ENCODE peak calls at places on chromosomes 13 and 19, in ten cellular contexts. M, B, Z, Y, T, I, V, U, G and E are unnamed samples.

GRCh38 chr13:20126460-20127262 is 34.2 kb downstream of the GJA3 start:
- DNase-seq in M (peak; percentile 32), B (no peak), Z (no peak), Y (no peak), T (no peak), I (no peak), V (peak; percentile 78), U (no peak), G (no peak), E (no peak)

GRCh38 chr13:28329395-28330158 is 165.4 kb downstream of the FLT1 start:
- DNase-seq in M (no peak), B (peak; percentile 97), Z (no peak), Y (no peak), T (peak; percentile 58), I (no peak), V (no peak), U (no peak), G (no peak), E (peak; percentile 99)

GRCh38 chr19:7109678-7110289 is 40.3 kb downstream of the ZNF557 start:
- DNase-seq in M (no peak), B (peak; percentile 3), Z (no peak), Y (no peak), T (no peak), I (no peak), V (no peak), U (peak; percentile 59), G (no peak), E (no peak)

GRCh38 chr19:42286349-42287016 is 15.4 kb upstream of the PRR19 start:
- DNase-seq in M (peak; percentile 57), B (no peak), Z (peak; percentile 70), Y (peak; percentile 79), T (no peak), I (no peak), V (no peak), U (no peak), G (no peak), E (peak; percentile 57)

GRCh38 chr13:21458457-21458815 is 667 bp downstream of the ZDHHC20 start:
- DNase-seq in M (peak; percentile 35), B (no peak), Z (peak; percentile 71), Y (peak; percentile 63), T (peak; percentile 76), I (no peak), V (peak; percentile 53), U (no peak), G (peak; percentile 55), E (peak; percentile 25)

GRCh38 chr19:23526302-23526701 is 131.0 kb upstream of the ZNF91 start:
- DNase-seq in M (no peak), B (no peak), Z (no peak), Y (no peak), T (no peak), I (no peak), V (no peak), U (no peak), G (no peak), E (no peak)

GRCh38 chr13:36090592-36090991 is 40.6 kb downstream of the DCLK1 start:
- DNase-seq in M (no peak), B (peak; percentile 68), Z (no peak), Y (no peak), T (no peak), I (no peak), V (no peak), U (no peak), G (no peak), E (no peak)

GRCh38 chr13:111206148-111206547 is 91.0 kb downstream of the ARHGEF7 start:
- DNase-seq in M (no peak), B (no peak), Z (no peak), Y (no peak), T (no peak), I (no peak), V (no peak), U (no peak), G (no peak), E (no peak)

GRCh38 chr19:46529622-46530451 is 34.2 kb upstream of the PNMA8B start:
- DNase-seq in M (peak; percentile 73), B (peak; percentile 43), Z (peak; percentile 69), Y (peak; percentile 65), T (peak; percentile 86), I (no peak), V (peak; percentile 66), U (no peak), G (peak; percentile 70), E (peak; percentile 55)

GRCh38 chr13:99086869-99087129 is 108.9 kb upstream of the DOCK9 start:
- DNase-seq in M (no peak), B (no peak), Z (no peak), Y (no peak), T (peak; percentile 69), I (no peak), V (no peak), U (no peak), G (peak; percentile 40), E (peak; percentile 41)

GRCh38 chr13:99087954-99088491 is 110.2 kb upstream of the DOCK9 start:
- DNase-seq in M (no peak), B (no peak), Z (no peak), Y (peak; percentile 35), T (no peak), I (no peak), V (peak; percentile 62), U (no peak), G (no peak), E (no peak)

GRCh38 chr13:99085846-99086148 is 107.9 kb upstream of the DOCK9 start:
- DNase-seq in M (no peak), B (no peak), Z (no peak), Y (no peak), T (no peak), I (no peak), V (no peak), U (no peak), G (peak; percentile 24), E (no peak)

GRCh38 chr13:99086149-99086868 is 108.4 kb upstream of the DOCK9 start:
- DNase-seq in M (peak; percentile 58), B (peak; percentile 32), Z (peak; percentile 62), Y (peak; percentile 72), T (peak; percentile 76), I (no peak), V (peak; percentile 77), U (no peak), G (peak; percentile 64), E (peak; percentile 42)

DNA sequence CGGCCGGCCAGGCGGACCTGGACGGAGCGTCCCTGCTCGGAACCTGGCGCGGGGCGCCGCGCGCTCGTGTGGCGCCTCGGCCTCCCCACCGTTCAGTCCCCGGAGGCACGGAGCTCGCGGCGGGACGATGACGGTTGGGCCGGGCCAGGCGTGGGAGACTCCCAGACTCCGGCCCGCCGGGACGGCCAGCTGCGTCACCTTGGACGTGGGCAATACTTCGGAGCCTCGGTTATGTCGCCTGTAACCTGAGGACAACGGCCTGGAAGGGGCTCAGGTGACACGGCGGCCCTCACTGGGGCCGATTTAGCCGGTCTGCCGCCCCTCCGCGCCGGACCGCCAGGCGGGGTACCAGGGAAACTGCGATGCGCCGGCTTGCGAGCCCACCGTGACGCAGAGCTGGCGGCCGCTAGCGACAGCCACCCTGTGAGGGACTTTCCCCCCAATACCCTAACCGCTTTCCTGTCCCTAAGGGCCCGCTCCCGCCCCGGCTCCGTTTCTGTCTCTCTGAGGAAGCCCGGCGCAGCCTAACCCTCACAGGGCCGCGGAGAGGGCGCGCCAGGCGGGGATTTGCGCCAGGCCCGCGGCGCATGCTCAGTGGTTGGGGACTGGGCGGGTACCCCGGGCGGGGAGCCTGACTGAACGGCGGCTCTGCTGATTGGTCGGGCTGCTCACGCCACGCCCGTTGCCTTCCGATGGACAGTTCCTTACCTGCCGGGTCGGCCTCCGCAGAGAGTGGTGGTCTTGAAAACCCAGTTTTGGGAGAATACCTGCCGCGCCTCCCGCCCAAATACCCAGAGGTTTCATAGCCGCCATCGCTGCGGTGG is 109.5 kb upstream of the DOCK9 start:
- DNase-seq in M (peak; percentile 92), B (peak; percentile 73), Z (peak; percentile 93), Y (peak; percentile 88), T (peak; percentile 92), I (peak; percentile 21), V (peak; percentile 94), U (peak; percentile 80), G (peak; percentile 98), E (peak; percentile 88)
- H3K27ac ChIP-seq in M (peak overlapping the region; percentile 94), B (peak overlapping the region; percentile 52), Z (peak overlapping the region; percentile 95), Y (peak overlapping the region; percentile 84), T (peak overlapping the region; percentile 93), I (peak overlapping the region; percentile 98), V (peak overlapping the region; percentile 63), U (no peak overlapping the region), G (peak overlapping the region; percentile 94), E (peak overlapping the region; percentile 20)

GRCh38 chr13:77002590-77003190 is 10.8 kb downstream of the CLN5 start:
- DNase-seq in M (no peak), B (no peak), Z (no peak), Y (peak; percentile 30), T (no peak), I (no peak), V (peak; percentile 28), U (no peak), G (peak; percentile 30), E (peak; percentile 57)
- TF ChIP-seq CTCF in M (peak; percentile 61), B (peak; percentile 63), Z (peak; percentile 44), Y (peak; percentile 85), T (peak; percentile 58), I (peak; percentile 24), V (peak; percentile 76), U (peak; percentile 47), G (peak; percentile 73), E (peak; percentile 55)

GRCh38 chr19:17306285-17306714 is 628 bp downstream of the MRPL34 start:
- DNase-seq in M (no peak), B (no peak), Z (no peak), Y (peak; percentile 35), T (no peak), I (no peak), V (peak; percentile 52), U (no peak), G (no peak), E (no peak)
- H3K27ac ChIP-seq in M (peak overlapping the region; percentile 93), B (peak overlapping the region; percentile 40), Z (peak overlapping the region; percentile 92), Y (peak overlapping the region; percentile 90), T (peak overlapping the region; percentile 84), I (peak overlapping the region; percentile 90), V (peak overlapping the region; percentile 81), U (peak overlapping the region; percentile 81), G (peak overlapping the region; percentile 98), E (peak overlapping the region; percentile 47)

DNA sequence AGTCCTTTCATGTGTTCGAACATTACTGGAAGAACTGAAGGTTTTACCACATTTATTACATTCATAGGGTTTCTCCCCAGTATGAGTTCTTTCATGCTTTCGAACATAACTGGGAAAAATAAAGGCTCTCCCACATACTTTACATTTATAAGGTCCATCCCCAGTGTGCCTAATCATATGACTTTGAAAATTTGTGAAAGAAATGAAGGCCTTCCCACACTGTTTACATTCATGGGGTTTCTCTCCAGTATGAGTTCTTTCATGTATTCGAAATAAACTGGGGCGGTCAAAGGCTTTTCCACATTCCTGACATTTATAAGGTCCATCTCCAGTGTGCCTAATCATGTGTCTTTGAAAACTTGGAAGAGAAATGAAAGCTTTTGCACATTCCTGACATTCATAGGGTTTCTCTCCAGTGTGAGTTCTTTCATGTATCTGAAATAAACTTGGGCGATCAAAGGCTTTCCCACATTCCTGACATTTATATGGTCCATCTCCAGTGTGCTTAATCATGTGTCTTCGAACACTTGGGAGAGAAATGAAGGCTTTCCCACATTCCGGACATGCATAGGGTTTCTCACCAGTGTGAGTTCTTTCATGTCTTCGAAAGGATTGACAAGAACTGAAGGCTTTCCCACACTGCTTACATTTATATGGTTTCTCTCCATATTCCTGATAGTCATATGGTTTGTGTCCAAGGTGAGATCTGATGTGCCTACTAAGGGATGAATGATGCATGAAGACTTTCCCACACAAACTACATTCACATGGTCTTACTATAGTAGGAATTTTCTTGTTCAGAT is 24.0 kb downstream of the ZNF564 start:
- DNase-seq in M (no peak), B (peak; percentile 17), Z (no peak), Y (peak; percentile 22), T (no peak), I (no peak), V (peak; percentile 8), U (no peak), G (no peak), E (peak; percentile 26)
- TF ChIP-seq CTCF in M (no peak), B (no peak), Z (no peak), Y (no peak), T (no peak), I (no peak), V (no peak), U (no peak), G (no peak), E (no peak)